ENCODE peak calls at places on chromosome 2, in seven cellular contexts. L is left kidney; W is breast epithelium; S is T-helper 1 cell; V is GM12891; M is GDM1; R is CD8-positive, alpha-beta T cell. Z is an unnamed sample.
A peak's percentile ranks its signal among the peaks of the same experiment; 100 is the strongest.

GRCh38 chr2:234564719-234565118 is 67.8 kb upstream of the ARL4C start:
- DNase-seq in W (no peak), M (no peak), S (no peak), L (peak; percentile 38), R (no peak), V (no peak), Z (no peak)

GRCh38 chr2:208222351-208222750 is 32.5 kb downstream of the IDH1 start:
- DNase-seq in M (no peak), V (no peak), R (no peak), S (no peak), L (no peak), W (no peak), Z (no peak)

GRCh38 chr2:156115338-156115737 is 217.2 kb downstream of the NR4A2 start:
- DNase-seq in W (no peak), S (no peak), R (no peak), M (no peak), V (no peak), L (no peak), Z (no peak)

GRCh38 chr2:43003702-43004101 is 211.3 kb upstream of the HAAO start:
- DNase-seq in M (no peak), V (no peak), S (no peak), L (no peak), R (no peak), W (no peak), Z (no peak)

GRCh38 chr2:10303174-10303633 is 500 bp downstream of the HPCAL1 start:
- DNase-seq in L (no peak), R (no peak), S (no peak), W (no peak), V (no peak), M (no peak), Z (no peak)

GRCh38 chr2:240638517-240639160 is 13.4 kb downstream of the GPR35 start:
- DNase-seq in R (no peak), W (no peak), M (no peak), S (no peak), L (no peak), V (no peak), Z (no peak)

GRCh38 chr2:204260906-204261305 is 284.4 kb upstream of the PARD3B start:
- DNase-seq in W (no peak), V (no peak), M (no peak), L (no peak), R (no peak), S (no peak), Z (no peak)

GRCh38 chr2:218996937-218997336 is 3.7 kb upstream of the CRYBA2 start:
- DNase-seq in R (no peak), M (no peak), S (no peak), L (no peak), W (no peak), V (no peak), Z (no peak)

GRCh38 chr2:33133436-33133835 is 186.7 kb downstream of the LTBP1 start:
- DNase-seq in W (no peak), V (no peak), L (peak; percentile 35), M (no peak), S (no peak), R (no peak), Z (no peak)

GRCh38 chr2:28174211-28174610 is 218.4 kb upstream of the FOSL2 start:
- DNase-seq in W (no peak), V (no peak), S (no peak), R (no peak), L (no peak), M (no peak), Z (no peak)

GRCh38 chr2:230881840-230882239 is 17.1 kb downstream of the ITM2C start:
- DNase-seq in M (no peak), L (no peak), V (no peak), W (no peak), R (no peak), S (no peak), Z (no peak)

GRCh38 chr2:213932-214693 is 49.7 kb downstream of the SH3YL1 start:
- DNase-seq in L (no peak), W (no peak), S (no peak), R (no peak), M (no peak), V (no peak), Z (no peak)

GRCh38 chr2:128585706-128586105 is 267.0 kb upstream of the HS6ST1 start:
- DNase-seq in R (no peak), V (no peak), L (no peak), W (no peak), S (no peak), M (no peak), Z (no peak)

GRCh38 chr2:128437181-128437520 is 118.5 kb upstream of the HS6ST1 start:
- DNase-seq in V (no peak), S (no peak), R (no peak), L (peak; percentile 79), M (no peak), W (no peak), Z (no peak)

GRCh38 chr2:106144621-106145331 is 49.3 kb downstream of the UXS1 start:
- DNase-seq in R (peak; percentile 33), W (no peak), S (peak; percentile 32), L (no peak), M (no peak), V (no peak), Z (peak; percentile 63)

GRCh38 chr2:60426341-60426740 is 127.1 kb downstream of the BCL11A start:
- DNase-seq in L (no peak), S (no peak), V (no peak), M (no peak), R (no peak), W (no peak), Z (no peak)

GRCh38 chr2:160920791-160921303 is 239.4 kb upstream of the TANK start:
- DNase-seq in S (no peak), R (no peak), L (peak; percentile 64), M (no peak), V (no peak), W (no peak), Z (no peak)

GRCh38 chr2:183348492-183348891 is 224.2 kb downstream of the NUP35 start:
- DNase-seq in S (no peak), M (no peak), L (no peak), V (no peak), W (no peak), R (no peak), Z (no peak)

GRCh38 chr2:61887684-61888303 is 662 bp downstream of the CCT4 start:
- DNase-seq in M (no peak), R (no peak), S (no peak), W (no peak), V (no peak), L (peak; percentile 51), Z (no peak)

Z was measured in effector CD4-positive, alpha-beta T cell.